ENCODE peak calls at places on chromosomes 11 and 22, in eight cellular contexts. A is smooth muscle cell of the brain vasculature; O is EL; D is astrocyte; T is HT-29; J is mucosa of gallbladder; N is activated CD8-positive, alpha-beta T cell treated with anti-CD3 and anti-CD28 coated beads for 36 hours; V is DMS53. S is an unnamed sample.

GRCh38 chr11:20070459-20070858 is 89.8 kb downstream of the DBX1 start:
- DNase-seq in A (peak; percentile 47), O (no peak), D (peak; percentile 52), T (no peak), J (no peak), N (no peak), V (peak; percentile 98), S (no peak)

GRCh38 chr11:127640822-127641485 is 640.4 kb upstream of the KIRREL3 start:
- DNase-seq in A (no peak), O (no peak), D (peak; percentile 40), T (no peak), J (no peak), N (no peak), V (peak; percentile 74), S (peak; percentile 24)

GRCh38 chr11:104609297-104609696 is 289.0 kb downstream of the CASP12 start:
- DNase-seq in A (peak; percentile 60), O (peak; percentile 42), D (peak; percentile 47), T (peak; percentile 51), J (peak; percentile 24), N (peak; percentile 29), V (peak; percentile 78), S (peak; percentile 40)

GRCh38 chr22:17201285-17201945 is 17.8 kb downstream of the ADA2 start:
- DNase-seq in A (no peak), O (no peak), D (no peak), T (peak; percentile 13), J (peak; percentile 41), N (no peak), V (peak; percentile 31), S (no peak)

GRCh38 chr11:79314906-79315689 is 125.7 kb downstream of the TENM4 start:
- DNase-seq in A (no peak), O (no peak), D (no peak), T (peak; percentile 2), J (no peak), N (no peak), V (peak; percentile 25), S (peak; percentile 2)

GRCh38 chr11:46642627-46643335 is 25.4 kb downstream of the ATG13 start:
- DNase-seq in A (no peak), O (no peak), D (no peak), T (no peak), J (no peak), N (peak; percentile 9), V (no peak), S (no peak)

GRCh38 chr11:128784059-128784804 is 82.9 kb downstream of the KCNJ1 start:
- DNase-seq in A (no peak), O (no peak), D (no peak), T (no peak), J (no peak), N (no peak), V (no peak), S (no peak)

GRCh38 chr11:1305063-1305495 is 4.4 kb downstream of the TOLLIP start:
- DNase-seq in A (no peak), O (no peak), D (no peak), T (no peak), J (peak; percentile 10), N (no peak), V (no peak), S (no peak)

GRCh38 chr22:48398181-48398905 is 1429.3 kb downstream of the BRD1 start:
- DNase-seq in A (no peak), O (no peak), D (no peak), T (no peak), J (peak; percentile 8), N (no peak), V (no peak), S (no peak)

GRCh38 chr11:94424662-94425061 is 23.4 kb upstream of the GPR83 start:
- DNase-seq in A (no peak), O (peak; percentile 27), D (peak; percentile 12), T (no peak), J (no peak), N (no peak), V (no peak), S (no peak)

GRCh38 chr11:315516-315994 is 1.7 kb downstream of the IFITM1 start:
- DNase-seq in A (no peak), O (no peak), D (no peak), T (no peak), J (no peak), N (peak; percentile 11), V (no peak), S (no peak)

GRCh38 chr11:80694385-80694784 is 1253.6 kb upstream of the TENM4 start:
- DNase-seq in A (no peak), O (no peak), D (no peak), T (no peak), J (no peak), N (no peak), V (no peak), S (no peak)

GRCh38 chr11:131664811-131665210 is 294.4 kb downstream of the NTM start:
- DNase-seq in A (no peak), O (no peak), D (no peak), T (no peak), J (no peak), N (no peak), V (no peak), S (no peak)

GRCh38 chr11:11567862-11568650 is 53.7 kb downstream of the GALNT18 start:
- DNase-seq in A (no peak), O (no peak), D (peak; percentile 32), T (no peak), J (no peak), N (peak; percentile 35), V (no peak), S (no peak)

GRCh38 chr11:15716550-15716949 is 601.8 kb downstream of the INSC start:
- DNase-seq in A (no peak), O (peak; percentile 58), D (peak; percentile 55), T (no peak), J (no peak), N (no peak), V (peak; percentile 93), S (peak; percentile 46)

GRCh38 chr22:19173047-19174035 is 5.2 kb downstream of the SLC25A1 start:
- DNase-seq in A (no peak), O (no peak), D (no peak), T (no peak), J (no peak), N (no peak), V (no peak), S (no peak)

GRCh38 chr22:31826443-31826842 is 72.6 kb downstream of the DEPDC5 start:
- DNase-seq in A (no peak), O (no peak), D (no peak), T (no peak), J (no peak), N (no peak), V (no peak), S (no peak)

GRCh38 chr11:119409731-119410130 is 13.2 kb downstream of the THY1 start:
- DNase-seq in A (no peak), O (no peak), D (no peak), T (no peak), J (no peak), N (no peak), V (no peak), S (no peak)

GRCh38 chr11:83140691-83141455 is 16.1 kb upstream of the PCF11 start:
- DNase-seq in A (no peak), O (no peak), D (no peak), T (no peak), J (no peak), N (no peak), V (no peak), S (no peak)

GRCh38 chr11:10452211-10452767 is 2.8 kb upstream of the AMPD3 start:
- DNase-seq in A (no peak), O (no peak), D (no peak), T (no peak), J (no peak), N (no peak), V (peak; percentile 44), S (no peak)

GRCh38 chr11:1763796-1764661 is at the start of gene CTSD:
- DNase-seq in A (peak; percentile 21), O (peak; percentile 80), D (peak; percentile 46), T (peak; percentile 80), J (peak; percentile 93), N (peak; percentile 90), V (peak; percentile 94), S (peak; percentile 63)

GRCh38 chr11:73384871-73385692 is 8.9 kb downstream of the RELT start:
- DNase-seq in A (no peak), O (peak; percentile 18), D (no peak), T (no peak), J (peak; percentile 65), N (peak; percentile 67), V (no peak), S (no peak)

GRCh38 chr11:68839953-68840641 is 1.6 kb downstream of the CPT1A start:
- DNase-seq in A (no peak), O (peak; percentile 42), D (no peak), T (peak; percentile 30), J (no peak), N (peak; percentile 37), V (peak; percentile 80), S (no peak)

GRCh38 chr22:42375982-42376381 is 56.2 kb downstream of the NFAM1 start:
- DNase-seq in A (no peak), O (no peak), D (no peak), T (no peak), J (no peak), N (no peak), V (no peak), S (no peak)

GRCh38 chr11:116172156-116172555 is 600.6 kb downstream of the BUD13 start:
- DNase-seq in A (no peak), O (no peak), D (no peak), T (no peak), J (no peak), N (no peak), V (no peak), S (no peak)

GRCh38 chr11:40879911-40880310 is 579.5 kb downstream of the LRRC4C start:
- DNase-seq in A (no peak), O (no peak), D (no peak), T (no peak), J (no peak), N (no peak), V (no peak), S (no peak)

GRCh38 chr11:116730568-116730967 is 42.2 kb downstream of the BUD13 start:
- DNase-seq in A (no peak), O (no peak), D (no peak), T (no peak), J (no peak), N (no peak), V (no peak), S (no peak)

GRCh38 chr11:6116638-6117037 is 9.2 kb downstream of the OR56B4 start:
- DNase-seq in A (no peak), O (no peak), D (no peak), T (peak; percentile 5), J (no peak), N (no peak), V (peak; percentile 18), S (no peak)

GRCh38 chr11:118415739-118416068 is 14.3 kb downstream of the ATP5MG start:
- DNase-seq in A (peak; percentile 58), O (peak; percentile 92), D (peak; percentile 94), T (peak; percentile 64), J (peak; percentile 78), N (peak; percentile 39), V (peak; percentile 93), S (peak; percentile 95)

GRCh38 chr11:14538271-14538925 is 18.2 kb upstream of the PSMA1 start:
- DNase-seq in A (no peak), O (no peak), D (no peak), T (no peak), J (no peak), N (no peak), V (no peak), S (no peak)

GRCh38 chr11:66856496-66857233 is at the start of gene LRFN4:
- DNase-seq in A (no peak), O (peak; percentile 20), D (no peak), T (peak; percentile 26), J (no peak), N (no peak), V (peak; percentile 91), S (no peak)

GRCh38 chr11:31487848-31488247 is 21.6 kb downstream of the IMMP1L start:
- DNase-seq in A (peak; percentile 71), O (peak; percentile 54), D (peak; percentile 52), T (peak; percentile 62), J (peak; percentile 12), N (peak; percentile 7), V (peak; percentile 45), S (peak; percentile 51)

GRCh38 chr11:83025267-83025704 is 46.4 kb downstream of the RAB30 start:
- DNase-seq in A (no peak), O (peak; percentile 28), D (no peak), T (no peak), J (no peak), N (no peak), V (peak; percentile 86), S (no peak)

GRCh38 chr11:71286701-71287643 is 34.6 kb upstream of the SHANK2 start:
- DNase-seq in A (peak; percentile 77), O (peak; percentile 96), D (peak; percentile 98), T (peak; percentile 26), J (peak; percentile 79), N (no peak), V (peak; percentile 38), S (peak; percentile 70)

S was measured in brain microvascular endothelial cell.